ENCODE peak calls at places on chromosomes 6 and 20, in seven cellular contexts. D, E, Z, Q, P, W and X are unnamed samples.

GRCh38 chr6:74167951-74168350 is 471.9 kb downstream of the CD109 start:
- DNase-seq in D (no peak), E (peak; percentile 8), Z (no peak), Q (no peak), P (no peak), W (no peak), X (no peak)

GRCh38 chr6:73521351-73522254 is 771 bp upstream of the EEF1A1 start:
- DNase-seq in D (peak; percentile 100), E (peak; percentile 57), Z (peak; percentile 88), Q (no peak), P (peak; percentile 89), W (peak; percentile 91), X (peak; percentile 21)

GRCh38 chr6:91098006-91098405 is 511.1 kb upstream of the MAP3K7 start:
- DNase-seq in D (peak; percentile 37), E (no peak), Z (no peak), Q (no peak), P (no peak), W (no peak), X (no peak)

GRCh38 chr6:164832410-164832809 is 477.0 kb downstream of the C6orf118 start:
- DNase-seq in D (no peak), E (no peak), Z (no peak), Q (no peak), P (no peak), W (no peak), X (no peak)

GRCh38 chr6:3887150-3887700 is 38.1 kb downstream of the FAM50B start:
- DNase-seq in D (peak; percentile 61), E (peak; percentile 23), Z (no peak), Q (no peak), P (no peak), W (no peak), X (no peak)

GRCh38 chr6:47147175-47147727 is 105.1 kb upstream of the ADGRF1 start:
- DNase-seq in D (no peak), E (peak; percentile 60), Z (no peak), Q (no peak), P (no peak), W (no peak), X (no peak)

GRCh38 chr20:48866936-48867335 is 39.1 kb upstream of the PREX1 start:
- DNase-seq in D (no peak), E (no peak), Z (no peak), Q (no peak), P (no peak), W (no peak), X (no peak)

GRCh38 chr6:25155221-25155620 is 124.0 kb upstream of the CARMIL1 start:
- DNase-seq in D (no peak), E (no peak), Z (no peak), Q (no peak), P (no peak), W (no peak), X (no peak)

GRCh38 chr6:30480536-30481156 is 8.7 kb upstream of the HLA-E start:
- DNase-seq in D (no peak), E (no peak), Z (no peak), Q (no peak), P (no peak), W (no peak), X (no peak)

DNA sequence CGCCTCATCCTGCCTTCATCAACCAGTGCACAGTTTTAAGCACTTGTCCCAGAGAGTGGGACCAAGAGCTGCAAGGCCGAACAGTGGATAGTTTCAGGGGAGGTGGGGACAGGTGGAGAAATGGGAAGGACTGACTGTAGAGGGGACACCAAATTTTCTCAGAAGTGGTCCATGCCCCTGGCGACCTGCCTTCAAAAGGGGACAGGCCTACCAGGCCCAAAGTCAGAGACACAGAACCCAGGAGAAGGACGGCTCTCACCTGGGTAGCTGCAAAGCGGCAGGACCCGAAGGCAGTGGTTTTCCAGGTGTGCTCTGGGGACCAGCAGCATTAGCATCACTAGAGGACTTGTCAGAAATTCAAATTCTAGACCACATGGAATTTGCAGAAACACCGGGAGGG is 5.8 kb downstream of the TFEB start:
- DNase-seq in D (no peak), E (no peak), Z (no peak), Q (no peak), P (no peak), W (no peak), X (no peak)
- H3K4me3 ChIP-seq in D (no peak overlapping the region), E (no peak overlapping the region), Z (no peak overlapping the region), Q (no peak overlapping the region), P (no peak overlapping the region), W (no peak overlapping the region), X (no peak overlapping the region)

DNA sequence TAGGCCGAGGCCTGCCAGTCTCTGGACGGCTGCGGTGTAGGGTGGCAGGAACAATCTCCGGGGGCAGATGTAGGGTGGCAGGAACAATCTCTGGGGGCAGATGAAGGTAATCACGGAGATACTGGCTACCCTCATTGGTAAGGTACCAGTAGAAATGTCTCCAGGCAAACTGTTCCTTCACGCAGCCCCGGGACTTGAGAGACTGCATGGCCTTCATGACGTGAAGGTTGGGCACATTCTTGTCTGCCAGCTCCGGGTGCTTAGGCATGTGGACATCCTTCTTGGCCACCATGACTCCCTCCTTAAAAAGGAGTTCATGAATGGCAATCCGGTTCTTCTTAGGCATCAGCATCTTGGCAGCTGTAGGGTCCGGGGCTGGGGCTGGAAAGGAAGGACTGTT is 6.1 kb downstream of the FAM110A start:
- DNase-seq in D (no peak), E (no peak), Z (no peak), Q (no peak), P (no peak), W (no peak), X (no peak)
- H3K4me1 ChIP-seq in D (peaks cover 6% of the 10 kb centered on the region), E (peaks cover 16% of the 10 kb centered on the region), Z (peaks cover 8% of the 10 kb centered on the region), Q (no peaks in the 10 kb centered on the region), P (peaks cover 31% of the 10 kb centered on the region), W (peaks cover 17% of the 10 kb centered on the region), X (peaks cover 23% of the 10 kb centered on the region)

GRCh38 chr20:13199279-13199678 is 21.8 kb upstream of the ISM1 start:
- DNase-seq in D (no peak), E (no peak), Z (no peak), Q (no peak), P (no peak), W (no peak), X (no peak)

GRCh38 chr20:13205402-13205801 is 15.7 kb upstream of the ISM1 start:
- DNase-seq in D (no peak), E (no peak), Z (no peak), Q (no peak), P (no peak), W (no peak), X (no peak)

GRCh38 chr20:13205848-13206434 is 15.1 kb upstream of the ISM1 start:
- DNase-seq in D (no peak), E (no peak), Z (no peak), Q (no peak), P (no peak), W (no peak), X (no peak)

GRCh38 chr20:13202553-13202952 is 18.5 kb upstream of the ISM1 start:
- DNase-seq in D (no peak), E (no peak), Z (no peak), Q (no peak), P (no peak), W (no peak), X (no peak)

GRCh38 chr20:13200767-13201500 is 20.1 kb upstream of the ISM1 start:
- DNase-seq in D (no peak), E (peak; percentile 3), Z (no peak), Q (no peak), P (no peak), W (no peak), X (no peak)
- H3K4me3 ChIP-seq in D (no peak overlapping the region), E (no peak overlapping the region), Z (no peak overlapping the region), Q (no peak overlapping the region), P (no peak overlapping the region), W (no peak overlapping the region), X (no peak overlapping the region)

GRCh38 chr6:108944058-108944457 is 95.8 kb downstream of the ARMC2 start:
- DNase-seq in D (no peak), E (no peak), Z (no peak), Q (no peak), P (no peak), W (no peak), X (no peak)
- H3K4me1 ChIP-seq in D (no peaks in the 10 kb centered on the region), E (no peaks in the 10 kb centered on the region), Z (peaks cover 25% of the 10 kb centered on the region), Q (no peaks in the 10 kb centered on the region), P (peaks cover 58% of the 10 kb centered on the region), W (peaks cover 72% of the 10 kb centered on the region), X (peaks cover 52% of the 10 kb centered on the region)